ENCODE peak calls at places on chromosomes 6 and 20, in seven cellular contexts. I is neuronal stem cell, U is PC-9, W is heart right ventricle, T is neural progenitor cell, J is mesenchymal stem cell, B is adrenal gland. Q is an unnamed sample. For H3K4me1, the result is how much of the 10 kb centered on the place peaks cover.

GRCh38 chr6:33166811-33167210 is 25.5 kb downstream of the COL11A2 start:
- DNase-seq in I (no peak), U (no peak), W (no peak), T (no peak), J (no peak), B (no peak), Q (no peak)

GRCh38 chr6:4971851-4972250 is 32.0 kb downstream of the RPP40 start:
- DNase-seq in I (no peak), U (no peak), W (no peak), T (peak), J (no peak), B (no peak), Q (no peak)

GRCh38 chr6:136823128-136823660 is 802 bp downstream of the PEX7 start:
- DNase-seq in I (no peak), U (no peak), W (peak), T (no peak), J (no peak), B (peak), Q (peak)

GRCh38 chr6:168865-169455 is 123.3 kb upstream of the DUSP22 start:
- DNase-seq in I (peak), U (no peak), W (no peak), T (peak), J (peak), B (no peak), Q (no peak)

GRCh38 chr20:25294459-25295385 is 46.8 kb downstream of the PYGB start:
- DNase-seq in I (peak), U (no peak), W (no peak), T (peak), J (peak), B (peak), Q (peak)

GRCh38 chr6:144528605-144529425 is 243.7 kb downstream of the UTRN start:
- DNase-seq in I (peak), U (peak), W (no peak), T (peak), J (peak), B (no peak), Q (no peak)

GRCh38 chr20:62211769-62212288 is 8.2 kb downstream of the HRH3 start:
- DNase-seq in I (no peak), U (no peak), W (peak), T (no peak), J (no peak), B (no peak), Q (no peak)

GRCh38 chr20:38935285-38935684 is 9.1 kb downstream of the FAM83D start:
- DNase-seq in I (no peak), U (peak), W (no peak), T (no peak), J (peak), B (no peak), Q (no peak)

GRCh38 chr20:47330933-47331708 is 25.4 kb downstream of the ZMYND8 start:
- DNase-seq in I (no peak), U (peak), W (no peak), T (no peak), J (peak), B (peak), Q (no peak)

GRCh38 chr20:37381621-37382538 is 35.9 kb downstream of the SRC start:
- DNase-seq in I (no peak), U (no peak), W (no peak), T (no peak), J (no peak), B (no peak), Q (no peak)

GRCh38 chr20:37382539-37383120 is 36.7 kb downstream of the SRC start:
- DNase-seq in I (no peak), U (no peak), W (no peak), T (no peak), J (no peak), B (no peak), Q (no peak)

GRCh38 chr20:37379967-37380828 is 34.3 kb downstream of the SRC start:
- DNase-seq in I (no peak), U (peak), W (no peak), T (no peak), J (peak), B (no peak), Q (no peak)

GRCh38 chr20:37378785-37379598 is 33.1 kb downstream of the SRC start:
- DNase-seq in I (no peak), U (no peak), W (no peak), T (no peak), J (peak), B (no peak), Q (no peak)

DNA sequence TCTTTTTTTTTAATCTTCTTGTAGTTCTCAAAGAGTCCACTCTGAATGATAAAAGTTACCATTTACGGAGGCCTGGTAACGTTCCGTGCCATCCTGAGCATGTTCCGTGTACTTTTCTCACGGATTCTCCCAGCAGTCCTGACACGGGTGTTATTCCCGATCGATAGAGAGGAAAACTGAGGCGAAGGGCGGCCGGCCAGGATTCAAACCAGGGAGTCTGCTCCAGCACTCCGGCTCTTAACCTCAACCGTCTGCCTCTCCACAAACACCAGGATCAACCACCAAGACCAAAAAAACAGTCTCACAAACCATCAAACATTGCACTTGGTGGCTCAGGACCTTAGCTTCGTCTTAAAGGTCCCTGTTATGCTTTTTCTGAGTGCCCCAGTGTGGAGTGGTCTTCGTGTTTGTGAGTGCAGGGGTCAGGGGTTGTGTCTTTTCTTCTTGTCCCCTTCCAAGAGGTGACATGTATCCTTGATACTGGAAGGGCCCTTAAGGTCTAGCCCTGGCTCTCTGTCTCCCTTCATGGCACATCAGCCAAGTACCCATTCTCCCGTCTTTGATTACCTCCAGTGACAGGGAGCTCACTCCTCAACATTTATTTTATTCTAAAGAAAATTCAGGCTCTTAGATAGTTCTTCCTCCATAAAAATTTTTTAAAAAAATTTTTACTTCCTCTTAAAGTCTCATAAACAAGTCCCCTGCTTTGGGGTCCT is 35.1 kb downstream of the SRC start:
- DNase-seq in I (no peak), U (no peak), W (no peak), T (no peak), J (no peak), B (no peak), Q (no peak)
- H3K4me1 ChIP-seq in I (under half), U (under half), W (under half), T (under half), J (under half), B (half or more), Q (under half)

GRCh38 chr6:158663465-158664167 is 13.8 kb downstream of the SYTL3 start:
- DNase-seq in I (no peak), U (peak), W (no peak), T (no peak), J (no peak), B (peak), Q (no peak)
- H3K4me3 ChIP-seq in I (no peak), U (no peak), W (peak), T (no peak), J (peak), B (no peak), Q (no peak)

GRCh38 chr6:170028629-170029345 is 262.1 kb downstream of the DLL1 start:
- DNase-seq in I (no peak), U (no peak), W (no peak), T (no peak), J (no peak), B (peak), Q (no peak)

GRCh38 chr6:170025341-170026271 is 265.3 kb downstream of the DLL1 start:
- DNase-seq in I (no peak), U (no peak), W (no peak), T (no peak), J (no peak), B (peak), Q (no peak)

GRCh38 chr6:170024940-170025339 is 265.9 kb downstream of the DLL1 start:
- DNase-seq in I (no peak), U (no peak), W (no peak), T (no peak), J (peak), B (peak), Q (no peak)

GRCh38 chr6:170027111-170028043 is 263.5 kb downstream of the DLL1 start:
- DNase-seq in I (no peak), U (no peak), W (no peak), T (no peak), J (peak), B (no peak), Q (no peak)

DNA sequence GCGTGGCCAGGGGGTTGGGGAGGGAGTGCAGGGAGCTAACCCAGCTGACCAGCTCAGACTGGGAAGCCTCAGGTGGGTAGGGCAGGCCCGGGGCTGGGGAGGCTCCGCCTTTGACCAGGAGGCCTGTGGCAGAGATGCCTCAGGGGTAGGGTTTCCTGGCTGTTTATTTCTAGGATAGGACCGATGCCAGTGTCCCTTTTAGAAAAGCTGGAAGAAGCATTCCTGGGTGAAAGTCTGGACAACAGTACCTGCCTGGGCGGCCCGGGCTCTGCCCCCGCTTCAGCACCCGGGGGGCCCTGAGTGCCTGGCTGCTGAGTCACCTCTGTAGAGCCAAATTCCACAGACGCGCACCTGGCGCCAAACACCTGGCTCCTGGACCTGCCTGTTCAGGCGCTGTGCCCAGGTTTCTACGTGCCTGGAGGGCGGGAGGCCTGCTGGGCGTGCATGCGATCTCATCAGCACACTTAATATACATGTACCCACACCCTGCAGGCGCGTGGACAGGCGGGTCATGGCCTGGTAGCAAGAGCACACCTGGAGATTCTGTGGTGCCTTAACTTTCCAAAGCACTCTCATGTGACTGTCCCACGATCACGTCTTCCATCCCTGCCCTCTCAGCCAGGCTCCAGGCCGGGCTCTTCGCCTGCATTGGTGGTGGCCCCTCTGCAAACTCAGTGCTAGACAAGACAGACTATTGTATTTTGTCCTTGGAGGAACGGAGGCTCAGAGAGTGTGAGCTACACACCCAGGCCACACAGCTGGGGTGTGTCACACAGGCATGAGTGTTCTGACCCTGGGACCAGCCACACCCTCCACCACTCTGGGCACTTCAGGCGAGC is 264.4 kb downstream of the DLL1 start:
- DNase-seq in I (no peak), U (peak), W (no peak), T (no peak), J (no peak), B (peak), Q (no peak)
- H3K27ac ChIP-seq in I (no peak), U (no peak), W (no peak), T (no peak), J (no peak), B (no peak), Q (no peak)

GRCh38 chr20:6703047-6703446 is 64.4 kb upstream of the BMP2 start:
- DNase-seq in I (no peak), U (no peak), W (no peak), T (no peak), J (no peak), B (no peak), Q (no peak)

GRCh38 chr20:6704132-6704861 is 63.2 kb upstream of the BMP2 start:
- DNase-seq in I (no peak), U (no peak), W (no peak), T (no peak), J (peak), B (no peak), Q (no peak)

GRCh38 chr20:6707231-6707870 is 60.1 kb upstream of the BMP2 start:
- DNase-seq in I (no peak), U (no peak), W (no peak), T (no peak), J (peak), B (no peak), Q (no peak)

GRCh38 chr20:6705920-6706500 is 61.5 kb upstream of the BMP2 start:
- DNase-seq in I (no peak), U (no peak), W (no peak), T (no peak), J (no peak), B (no peak), Q (no peak)

GRCh38 chr20:6705106-6705766 is 62.2 kb upstream of the BMP2 start:
- DNase-seq in I (no peak), U (no peak), W (no peak), T (no peak), J (peak), B (no peak), Q (no peak)
- H3K4me1 ChIP-seq in I (under half), U (half or more), W (half or more), T (under half), J (under half), B (under half), Q (under half)

GRCh38 chr6:116280960-116281316 is 1.2 kb upstream of the TSPYL1 start:
- DNase-seq in I (no peak), U (no peak), W (no peak), T (no peak), J (no peak), B (no peak), Q (no peak)
- H3K4me3 ChIP-seq in I (no peak), U (peak), W (peak), T (peak), J (peak), B (peak), Q (peak)

GRCh38 chr6:106474476-106474875 is 114.0 kb downstream of the CRYBG1 start:
- DNase-seq in I (no peak), U (no peak), W (no peak), T (no peak), J (no peak), B (no peak), Q (no peak)

GRCh38 chr6:106476326-106477105 is 116.0 kb downstream of the CRYBG1 start:
- DNase-seq in I (no peak), U (peak), W (no peak), T (no peak), J (peak), B (no peak), Q (no peak)

GRCh38 chr6:106475280-106475679 is 114.8 kb downstream of the CRYBG1 start:
- DNase-seq in I (no peak), U (no peak), W (no peak), T (no peak), J (no peak), B (no peak), Q (no peak)

GRCh38 chr6:106477158-106477557 is 116.6 kb downstream of the CRYBG1 start:
- DNase-seq in I (no peak), U (no peak), W (no peak), T (no peak), J (no peak), B (no peak), Q (no peak)

DNA sequence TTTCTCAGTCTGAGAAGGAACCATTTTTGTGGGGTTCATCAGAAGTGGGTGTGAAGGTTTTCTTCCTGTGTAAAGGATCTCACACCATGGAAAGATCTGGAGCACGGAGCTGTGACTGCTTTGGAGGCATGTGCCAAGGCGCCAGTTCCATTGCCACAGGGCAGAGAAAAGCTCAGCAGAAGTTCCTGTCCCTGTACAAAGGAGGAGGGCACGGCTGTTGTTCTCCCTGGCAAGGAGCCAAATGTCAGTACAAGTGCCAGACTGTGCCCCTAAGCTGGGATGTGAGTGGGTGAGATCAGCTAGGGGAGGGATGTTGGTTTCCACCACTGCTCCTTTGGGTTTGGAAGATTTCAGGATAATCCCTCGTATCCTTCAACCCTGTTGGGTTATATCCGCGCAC is 117.3 kb downstream of the CRYBG1 start:
- DNase-seq in I (no peak), U (no peak), W (no peak), T (no peak), J (no peak), B (no peak), Q (no peak)
- H3K27ac ChIP-seq in I (no peak), U (no peak), W (no peak), T (no peak), J (no peak), B (no peak), Q (no peak)

DNA sequence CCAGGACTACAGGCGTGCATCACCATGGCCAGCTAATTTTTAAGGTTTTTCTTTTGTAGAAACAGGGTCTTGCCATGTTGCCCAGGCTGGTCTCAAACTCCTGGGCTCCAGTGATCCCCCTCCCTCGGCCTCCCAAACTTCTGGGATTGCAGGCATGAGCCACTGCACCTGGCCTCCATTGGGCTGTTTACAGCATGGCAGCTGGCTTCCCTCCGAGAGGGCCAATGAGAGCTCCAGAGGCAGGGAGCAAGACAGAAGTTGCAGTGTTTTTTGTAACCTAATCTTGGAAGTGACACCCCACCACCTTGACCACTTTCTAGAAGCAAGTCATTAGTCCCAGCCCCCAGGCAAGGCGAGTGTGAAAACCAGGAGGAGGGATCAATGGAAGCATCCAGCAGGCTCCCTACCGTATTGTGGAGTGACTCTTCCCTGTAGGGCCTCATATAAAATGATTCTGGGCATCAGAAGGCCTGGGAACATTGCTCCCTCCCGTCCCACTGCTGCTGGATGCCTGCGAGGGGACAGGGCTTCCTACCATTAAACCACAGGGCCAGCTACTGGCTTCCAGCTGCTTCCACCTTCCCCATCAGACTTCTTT is 144.4 kb downstream of the ZDHHC14 start:
- DNase-seq in I (no peak), U (no peak), W (no peak), T (no peak), J (no peak), B (no peak), Q (no peak)
- H3K4me1 ChIP-seq in I (under half), U (under half), W (under half), T (under half), J (under half), B (under half), Q (under half)

GRCh38 chr20:709864-710761 is 34.5 kb upstream of the SCRT2 start:
- DNase-seq in I (no peak), U (no peak), W (no peak), T (peak), J (no peak), B (no peak), Q (no peak)
- H3K4me3 ChIP-seq in I (peak), U (no peak), W (peak), T (peak), J (no peak), B (no peak), Q (no peak)

DNA sequence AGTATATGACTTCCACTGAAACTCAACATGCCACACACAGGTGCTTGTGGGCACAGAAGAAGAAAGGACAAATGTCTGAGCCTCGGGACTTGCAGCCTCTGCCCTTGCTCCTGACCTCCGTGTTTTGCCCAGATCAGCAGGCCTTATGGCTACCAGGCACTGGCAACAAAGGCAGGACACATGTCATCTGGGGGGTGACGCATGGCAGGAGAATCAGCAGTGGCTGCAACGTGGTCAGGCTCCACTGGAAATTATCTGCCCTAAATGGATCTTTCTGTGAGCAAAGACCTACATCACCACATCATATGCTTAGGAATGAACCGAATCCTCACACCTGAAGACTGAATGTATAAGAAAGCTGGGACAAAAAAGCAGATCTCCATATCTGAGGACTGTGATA is 78.9 kb downstream of the ELOVL5 start:
- DNase-seq in I (no peak), U (no peak), W (no peak), T (no peak), J (no peak), B (no peak), Q (no peak)
- H3K27ac ChIP-seq in I (no peak), U (no peak), W (no peak), T (no peak), J (no peak), B (no peak), Q (no peak)

DNA sequence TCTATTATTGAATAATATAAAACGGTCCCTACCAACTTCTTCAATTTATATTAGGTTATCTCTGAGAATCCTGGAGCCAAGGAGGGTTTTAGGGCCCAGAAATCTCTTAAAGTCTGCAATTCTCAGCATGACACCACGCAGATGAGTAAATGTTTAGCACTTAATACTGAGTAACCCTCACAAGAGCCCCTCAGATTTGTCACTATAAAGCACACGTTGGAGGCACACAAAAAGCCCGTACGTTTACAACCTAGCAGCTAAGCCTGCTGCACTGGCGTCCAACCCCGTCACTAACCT is 1.2 kb downstream of the CPNE1 start:
- DNase-seq in I (no peak), U (no peak), W (no peak), T (no peak), J (no peak), B (no peak), Q (no peak)
- H3K4me1 ChIP-seq in I (under half), U (under half), W (half or more), T (under half), J (under half), B (under half), Q (under half)